ENCODE peak calls at places on chromosomes 2 and 18, in four cellular contexts. One of them, this sample, is unnamed.

GRCh38 chr2:205216092-205216491 is 466.2 kb upstream of the NRP2 start:
- DNase-seq in A549: no peak
- DNase-seq in GM12878: no peak
- DNase-seq in HepG2: no peak
- DNase-seq in this sample: no peak

GRCh38 chr2:233446616-233447305 is 92.5 kb downstream of the DGKD start:
- DNase-seq in GM12878: no peak
- DNase-seq in A549: no peak
- DNase-seq in HepG2: no peak
- DNase-seq in this sample: no peak

GRCh38 chr2:23843051-23843976 is 83.6 kb downstream of the ATAD2B start:
- DNase-seq in GM12878: no peak
- DNase-seq in HepG2: peak
- DNase-seq in A549: no peak
- DNase-seq in this sample: no peak

GRCh38 chr2:67322361-67323001 is 74.7 kb upstream of the ETAA1 start:
- DNase-seq in A549: peak
- DNase-seq in HepG2: peak
- DNase-seq in GM12878: no peak
- DNase-seq in this sample: no peak

GRCh38 chr2:229980440-229981184 is 58.3 kb downstream of the FBXO36 start:
- DNase-seq in GM12878: peak
- DNase-seq in HepG2: no peak
- DNase-seq in A549: no peak
- DNase-seq in this sample: peak

GRCh38 chr18:59950215-59950944 is 50.6 kb downstream of the PMAIP1 start:
- DNase-seq in HepG2: no peak
- DNase-seq in GM12878: no peak
- DNase-seq in A549: no peak
- DNase-seq in this sample: no peak

GRCh38 chr2:26768759-26769500 is 4.8 kb downstream of the SLC35F6 start:
- DNase-seq in A549: peak
- DNase-seq in GM12878: no peak
- DNase-seq in HepG2: no peak
- DNase-seq in this sample: peak

GRCh38 chr2:43848174-43848573 is 9.4 kb downstream of the ABCG8 start:
- DNase-seq in HepG2: no peak
- DNase-seq in GM12878: no peak
- DNase-seq in A549: peak
- DNase-seq in this sample: no peak

GRCh38 chr2:64586883-64587481 is 62.9 kb downstream of the AFTPH start:
- DNase-seq in A549: peak
- DNase-seq in GM12878: no peak
- DNase-seq in HepG2: peak
- DNase-seq in this sample: peak

GRCh38 chr2:62768615-62769014 is 63.1 kb downstream of the EHBP1 start:
- DNase-seq in A549: no peak
- DNase-seq in GM12878: no peak
- DNase-seq in HepG2: no peak
- DNase-seq in this sample: no peak

GRCh38 chr2:70655786-70656185 is 102.2 kb upstream of the TGFA start:
- DNase-seq in HepG2: no peak
- DNase-seq in GM12878: no peak
- DNase-seq in A549: no peak
- DNase-seq in this sample: no peak

GRCh38 chr2:120205901-120206581 is 17.2 kb downstream of the TMEM185B start:
- DNase-seq in HepG2: no peak
- DNase-seq in A549: no peak
- DNase-seq in GM12878: no peak
- DNase-seq in this sample: peak

GRCh38 chr2:229342376-229342775 is 71.3 kb upstream of the PID1 start:
- DNase-seq in HepG2: peak
- DNase-seq in A549: peak
- DNase-seq in GM12878: no peak
- DNase-seq in this sample: peak

GRCh38 chr2:44707945-44708645 is 233.4 kb upstream of the SIX3 start:
- DNase-seq in GM12878: peak
- DNase-seq in A549: no peak
- DNase-seq in HepG2: no peak
- DNase-seq in this sample: no peak

GRCh38 chr2:112915300-112916144 is 4.6 kb downstream of the IL37 start:
- DNase-seq in HepG2: no peak
- DNase-seq in GM12878: no peak
- DNase-seq in A549: no peak
- DNase-seq in this sample: no peak

GRCh38 chr2:9981646-9982045 is 30.2 kb downstream of the GRHL1 start:
- DNase-seq in A549: no peak
- DNase-seq in GM12878: no peak
- DNase-seq in HepG2: no peak
- DNase-seq in this sample: no peak

GRCh38 chr2:32278476-32278853 is 761 bp downstream of the YIPF4 start:
- DNase-seq in GM12878: no peak
- DNase-seq in HepG2: no peak
- DNase-seq in A549: no peak
- DNase-seq in this sample: no peak

GRCh38 chr2:237964578-237965404 is 2.0 kb upstream of the UBE2F start:
- DNase-seq in GM12878: no peak
- DNase-seq in HepG2: no peak
- DNase-seq in A549: no peak
- DNase-seq in this sample: peak

GRCh38 chr2:545228-545627 is 132.0 kb downstream of the TMEM18 start:
- DNase-seq in A549: no peak
- DNase-seq in HepG2: no peak
- DNase-seq in GM12878: no peak
- DNase-seq in this sample: no peak

GRCh38 chr2:182763311-182763912 is 47.4 kb downstream of the DNAJC10 start:
- DNase-seq in HepG2: peak
- DNase-seq in GM12878: no peak
- DNase-seq in A549: peak
- DNase-seq in this sample: peak

GRCh38 chr2:136131961-136132839 is 14.3 kb upstream of the CXCR4 start:
- DNase-seq in A549: no peak
- DNase-seq in GM12878: peak
- DNase-seq in HepG2: no peak
- DNase-seq in this sample: no peak

GRCh38 chr2:237073552-237073951 is 12.1 kb upstream of the COPS8 start:
- DNase-seq in A549: no peak
- DNase-seq in GM12878: no peak
- DNase-seq in HepG2: no peak
- DNase-seq in this sample: no peak

GRCh38 chr2:193518061-193518817 is 1323.5 kb upstream of the TMEFF2 start:
- DNase-seq in HepG2: no peak
- DNase-seq in A549: peak
- DNase-seq in GM12878: no peak
- DNase-seq in this sample: no peak

GRCh38 chr18:42182728-42183700 is 228.0 kb downstream of the PIK3C3 start:
- DNase-seq in A549: no peak
- DNase-seq in GM12878: no peak
- DNase-seq in HepG2: no peak
- DNase-seq in this sample: no peak

GRCh38 chr2:241131531-241131930 is 17.7 kb downstream of the PASK start:
- DNase-seq in GM12878: no peak
- DNase-seq in A549: no peak
- DNase-seq in HepG2: no peak
- DNase-seq in this sample: no peak

GRCh38 chr2:98020992-98021713 is 25.4 kb upstream of the TMEM131 start:
- DNase-seq in HepG2: no peak
- DNase-seq in A549: no peak
- DNase-seq in GM12878: no peak
- DNase-seq in this sample: no peak

GRCh38 chr18:23599809-23600208 is 13.5 kb upstream of the NPC1 start:
- DNase-seq in A549: no peak
- DNase-seq in HepG2: no peak
- DNase-seq in GM12878: no peak
- DNase-seq in this sample: no peak

GRCh38 chr2:55490554-55490953 is 29.0 kb upstream of the CFAP36 start:
- DNase-seq in HepG2: peak
- DNase-seq in GM12878: no peak
- DNase-seq in A549: peak
- DNase-seq in this sample: peak

GRCh38 chr18:692841-693240 is 19.6 kb downstream of the ENOSF1 start:
- DNase-seq in GM12878: no peak
- DNase-seq in HepG2: no peak
- DNase-seq in A549: no peak
- DNase-seq in this sample: no peak

GRCh38 chr2:46841621-46842020 is 74.0 kb downstream of the MCFD2 start:
- DNase-seq in GM12878: no peak
- DNase-seq in HepG2: no peak
- DNase-seq in A549: no peak
- DNase-seq in this sample: no peak

GRCh38 chr2:66836851-66837250 is 401.9 kb downstream of the MEIS1 start:
- DNase-seq in HepG2: no peak
- DNase-seq in A549: no peak
- DNase-seq in GM12878: no peak
- DNase-seq in this sample: no peak

GRCh38 chr2:205695460-205695979 is 13.2 kb downstream of the NRP2 start:
- DNase-seq in HepG2: no peak
- DNase-seq in A549: no peak
- DNase-seq in GM12878: no peak
- DNase-seq in this sample: no peak

GRCh38 chr2:6054394-6054732 is 362.2 kb downstream of the SOX11 start:
- DNase-seq in GM12878: no peak
- DNase-seq in A549: no peak
- DNase-seq in HepG2: no peak
- DNase-seq in this sample: no peak

GRCh38 chr2:115763601-115764000 is 1321.2 kb downstream of the DPP10 start:
- DNase-seq in A549: no peak
- DNase-seq in HepG2: no peak
- DNase-seq in GM12878: no peak
- DNase-seq in this sample: no peak

GRCh38 chr2:99810241-99810640 is 320.4 kb upstream of the REV1 start:
- DNase-seq in GM12878: no peak
- DNase-seq in HepG2: no peak
- DNase-seq in A549: no peak
- DNase-seq in this sample: no peak

GRCh38 chr2:71716697-71717624 is 263.6 kb downstream of the DYSF start:
- DNase-seq in GM12878: no peak
- DNase-seq in HepG2: peak
- DNase-seq in A549: peak
- DNase-seq in this sample: peak

GRCh38 chr2:164039270-164039669 is 303.5 kb upstream of the FIGN start:
- DNase-seq in A549: no peak
- DNase-seq in HepG2: no peak
- DNase-seq in GM12878: no peak
- DNase-seq in this sample: no peak
- TF ChIP-seq SMC3 in A549: no peak
- TF ChIP-seq SMC3 in HepG2: no peak
- TF ChIP-seq SMC3 in GM12878: no peak
- TF ChIP-seq SMC3 in this sample: no peak

GRCh38 chr18:9526458-9526857 is 51.1 kb downstream of the RALBP1 start:
- DNase-seq in GM12878: no peak
- DNase-seq in HepG2: no peak
- DNase-seq in A549: no peak
- DNase-seq in this sample: no peak
- H3K27ac ChIP-seq in GM12878: no peak
- H3K27ac ChIP-seq in HepG2: no peak
- H3K27ac ChIP-seq in A549: no peak
- H3K27ac ChIP-seq in this sample: no peak

DNA sequence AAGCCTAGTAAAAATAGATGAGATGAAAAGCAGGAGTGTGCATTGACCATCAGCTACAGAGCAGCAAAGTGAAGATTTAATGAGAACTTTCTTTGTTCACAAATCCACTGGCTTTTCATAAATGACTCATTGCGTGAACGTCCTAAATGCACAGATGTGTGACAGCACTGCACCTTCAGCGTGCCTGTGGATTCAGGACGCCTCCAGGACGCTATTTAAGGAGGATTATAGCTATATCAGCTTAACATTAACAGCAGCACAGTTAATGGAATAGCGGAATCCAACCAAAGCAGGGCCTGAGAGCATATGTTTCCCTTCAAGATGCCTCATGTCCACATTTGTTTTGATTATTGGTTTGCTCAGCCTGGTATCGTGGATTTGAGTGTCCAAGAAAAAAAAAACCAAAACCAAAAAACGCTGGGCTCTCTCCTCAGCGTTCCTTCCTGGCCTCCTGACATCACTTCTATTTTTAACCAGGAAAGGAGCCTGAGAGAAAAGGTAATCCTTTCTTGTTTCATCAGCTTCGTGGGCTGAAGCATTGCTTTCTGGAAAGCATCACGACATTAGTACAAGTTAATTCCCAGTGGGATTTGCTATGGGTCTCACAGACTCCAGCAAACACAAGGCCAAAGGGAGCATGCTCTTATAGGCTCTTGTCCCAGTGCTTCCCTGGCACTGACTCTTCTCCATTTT is 447.0 kb upstream of the SMIM21 start:
- DNase-seq in GM12878: no peak
- DNase-seq in HepG2: no peak
- DNase-seq in A549: no peak
- DNase-seq in this sample: no peak
- TF ChIP-seq CHD4 in GM12878: no peak
- TF ChIP-seq CHD4 in HepG2: no peak
- TF ChIP-seq CHD4 in A549: no peak
- TF ChIP-seq CHD4 in this sample: no peak

GRCh38 chr18:58449366-58449935 is 179.4 kb downstream of the ALPK2 start:
- DNase-seq in A549: no peak
- DNase-seq in HepG2: peak
- DNase-seq in GM12878: no peak
- DNase-seq in this sample: peak
- TF ChIP-seq SMC3 in A549: no peak
- TF ChIP-seq SMC3 in HepG2: no peak
- TF ChIP-seq SMC3 in GM12878: no peak
- TF ChIP-seq SMC3 in this sample: no peak

GRCh38 chr2:172427990-172428840 is 829 bp downstream of the ITGA6 start:
- DNase-seq in GM12878: no peak
- DNase-seq in A549: peak
- DNase-seq in HepG2: peak
- DNase-seq in this sample: no peak

GRCh38 chr2:172428841-172429173 is 1.4 kb downstream of the ITGA6 start:
- DNase-seq in A549: no peak
- DNase-seq in GM12878: no peak
- DNase-seq in HepG2: peak
- DNase-seq in this sample: no peak

GRCh38 chr2:172430027-172430426 is 2.6 kb downstream of the ITGA6 start:
- DNase-seq in GM12878: no peak
- DNase-seq in HepG2: no peak
- DNase-seq in A549: no peak
- DNase-seq in this sample: no peak

GRCh38 chr2:172430671-172431070 is 3.3 kb downstream of the ITGA6 start:
- DNase-seq in HepG2: no peak
- DNase-seq in GM12878: no peak
- DNase-seq in A549: no peak
- DNase-seq in this sample: no peak

GRCh38 chr2:172429351-172429968 is 2.1 kb downstream of the ITGA6 start:
- DNase-seq in A549: no peak
- DNase-seq in GM12878: no peak
- DNase-seq in HepG2: no peak
- DNase-seq in this sample: no peak
- H3K27ac ChIP-seq in A549: peak
- H3K27ac ChIP-seq in GM12878: no peak
- H3K27ac ChIP-seq in HepG2: peak
- H3K27ac ChIP-seq in this sample: no peak